ENCODE peak calls at places on chromosomes 6 and 20, in five cellular contexts. P, T, V, M and F are unnamed samples.

GRCh38 chr20:40682104-40683045 is 6.7 kb downstream of the MAFB start:
- DNase-seq in P (no peak), T (no peak), V (no peak), M (no peak), F (no peak)

GRCh38 chr6:13261464-13261994 is 66.8 kb downstream of the TBC1D7 start:
- DNase-seq in P (no peak), T (no peak), V (no peak), M (no peak), F (no peak)

GRCh38 chr6:44594471-44594870 is 207.0 kb downstream of the CDC5L start:
- DNase-seq in P (no peak), T (no peak), V (no peak), M (no peak), F (no peak)

GRCh38 chr6:141244366-141244765 is 888.4 kb upstream of the GJE1 start:
- DNase-seq in P (no peak), T (no peak), V (no peak), M (no peak), F (no peak)

GRCh38 chr20:90651-91050 is 3.2 kb downstream of the DEFB125 start:
- DNase-seq in P (no peak), T (no peak), V (no peak), M (no peak), F (no peak)

GRCh38 chr6:159169557-159170332 is 545 bp downstream of the FNDC1 start:
- DNase-seq in P (peak; percentile 24), T (no peak), V (no peak), M (no peak), F (no peak)

GRCh38 chr6:53979468-53980067 is 131.7 kb upstream of the MLIP start:
- DNase-seq in P (peak; percentile 9), T (peak; percentile 58), V (no peak), M (no peak), F (no peak)

GRCh38 chr20:53578492-53579222 is 15.0 kb downstream of the ZNF217 start:
- DNase-seq in P (peak; percentile 81), T (peak; percentile 88), V (peak; percentile 55), M (peak; percentile 61), F (peak; percentile 35)

GRCh38 chr6:52649521-52649920 is 21.4 kb upstream of the TMEM14A start:
- DNase-seq in P (no peak), T (no peak), V (no peak), M (no peak), F (no peak)

GRCh38 chr6:28725890-28726348 is 197.9 kb downstream of the TRIM27 start:
- DNase-seq in P (no peak), T (no peak), V (no peak), M (no peak), F (no peak)

GRCh38 chr6:148128014-148128730 is 214.5 kb upstream of the SASH1 start:
- DNase-seq in P (no peak), T (no peak), V (no peak), M (no peak), F (no peak)

GRCh38 chr6:44432227-44432626 is 44.7 kb downstream of the CDC5L start:
- DNase-seq in P (no peak), T (no peak), V (no peak), M (no peak), F (no peak)

GRCh38 chr6:89346433-89346832 is 6.1 kb downstream of the UBE2J1 start:
- DNase-seq in P (no peak), T (no peak), V (no peak), M (no peak), F (no peak)

GRCh38 chr20:19176483-19176882 is 36.0 kb upstream of the SLC24A3 start:
- DNase-seq in P (no peak), T (no peak), V (no peak), M (no peak), F (no peak)

GRCh38 chr20:3067139-3068009 is 4.0 kb upstream of the OXT start:
- DNase-seq in P (no peak), T (no peak), V (no peak), M (no peak), F (no peak)

GRCh38 chr6:109714611-109715010 is 23.5 kb downstream of the FIG4 start:
- DNase-seq in P (no peak), T (no peak), V (no peak), M (no peak), F (no peak)